ENCODE peak calls at places on chromosomes 5 and 9, in six cellular contexts. One of them, this sample, is unnamed.

GRCh38 chr5:59039296-59040006 is 456.6 kb downstream of the RAB3C start:
- DNase-seq in HuH-7.5: peak
- DNase-seq in heart right ventricle: peak
- DNase-seq in iPS-NIHi11: peak
- DNase-seq in GM04503: no peak
- DNase-seq in endothelial cell: peak
- DNase-seq in this sample: peak

GRCh38 chr5:345404-346195 is 24.1 kb downstream of the AHRR start:
- DNase-seq in endothelial cell: no peak
- DNase-seq in iPS-NIHi11: peak
- DNase-seq in HuH-7.5: no peak
- DNase-seq in GM04503: no peak
- DNase-seq in heart right ventricle: no peak
- DNase-seq in this sample: peak

GRCh38 chr9:93974151-93974550 is 19.0 kb upstream of the BARX1 start:
- DNase-seq in HuH-7.5: no peak
- DNase-seq in iPS-NIHi11: no peak
- DNase-seq in endothelial cell: no peak
- DNase-seq in heart right ventricle: no peak
- DNase-seq in GM04503: no peak
- DNase-seq in this sample: no peak

GRCh38 chr5:99386406-99387075 is 457.7 kb upstream of the CHD1 start:
- DNase-seq in heart right ventricle: no peak
- DNase-seq in endothelial cell: no peak
- DNase-seq in GM04503: no peak
- DNase-seq in iPS-NIHi11: no peak
- DNase-seq in HuH-7.5: no peak
- DNase-seq in this sample: no peak

GRCh38 chr9:132973713-132974112 is 4.8 kb upstream of the GFI1B start:
- DNase-seq in GM04503: no peak
- DNase-seq in endothelial cell: no peak
- DNase-seq in iPS-NIHi11: no peak
- DNase-seq in HuH-7.5: no peak
- DNase-seq in heart right ventricle: no peak
- DNase-seq in this sample: peak

GRCh38 chr5:5521029-5521428 is 98.6 kb downstream of the ICE1 start:
- DNase-seq in HuH-7.5: no peak
- DNase-seq in endothelial cell: no peak
- DNase-seq in heart right ventricle: no peak
- DNase-seq in GM04503: no peak
- DNase-seq in iPS-NIHi11: no peak
- DNase-seq in this sample: no peak

GRCh38 chr9:86700601-86701000 is 246.7 kb downstream of the GAS1 start:
- DNase-seq in GM04503: no peak
- DNase-seq in HuH-7.5: no peak
- DNase-seq in endothelial cell: no peak
- DNase-seq in iPS-NIHi11: no peak
- DNase-seq in heart right ventricle: peak
- DNase-seq in this sample: no peak

GRCh38 chr5:134550271-134551214 is 25.1 kb downstream of the JADE2 start:
- DNase-seq in HuH-7.5: no peak
- DNase-seq in heart right ventricle: no peak
- DNase-seq in iPS-NIHi11: no peak
- DNase-seq in GM04503: no peak
- DNase-seq in endothelial cell: no peak
- DNase-seq in this sample: no peak

GRCh38 chr9:4297151-4297794 is 2.6 kb downstream of the GLIS3 start:
- DNase-seq in endothelial cell: peak
- DNase-seq in GM04503: peak
- DNase-seq in heart right ventricle: peak
- DNase-seq in HuH-7.5: peak
- DNase-seq in iPS-NIHi11: peak
- DNase-seq in this sample: no peak

GRCh38 chr5:154243736-154244135 is 53.2 kb downstream of the GALNT10 start:
- DNase-seq in HuH-7.5: no peak
- DNase-seq in iPS-NIHi11: no peak
- DNase-seq in heart right ventricle: no peak
- DNase-seq in GM04503: peak
- DNase-seq in endothelial cell: no peak
- DNase-seq in this sample: no peak

GRCh38 chr9:137316012-137316981 is 14.2 kb upstream of the NRARP start:
- DNase-seq in heart right ventricle: peak
- DNase-seq in GM04503: no peak
- DNase-seq in HuH-7.5: peak
- DNase-seq in iPS-NIHi11: peak
- DNase-seq in endothelial cell: peak
- DNase-seq in this sample: peak

GRCh38 chr9:27487927-27488326 is 36.2 kb upstream of the IFNK start:
- DNase-seq in iPS-NIHi11: peak
- DNase-seq in endothelial cell: no peak
- DNase-seq in GM04503: no peak
- DNase-seq in HuH-7.5: no peak
- DNase-seq in heart right ventricle: no peak
- DNase-seq in this sample: no peak

GRCh38 chr5:168695436-168695835 is 116.3 kb upstream of the PANK3 start:
- DNase-seq in iPS-NIHi11: no peak
- DNase-seq in HuH-7.5: no peak
- DNase-seq in heart right ventricle: no peak
- DNase-seq in endothelial cell: no peak
- DNase-seq in GM04503: no peak
- DNase-seq in this sample: no peak

GRCh38 chr5:152505442-152506042 is 100.5 kb upstream of the NMUR2 start:
- DNase-seq in iPS-NIHi11: peak
- DNase-seq in heart right ventricle: peak
- DNase-seq in GM04503: peak
- DNase-seq in HuH-7.5: no peak
- DNase-seq in endothelial cell: peak
- DNase-seq in this sample: peak

GRCh38 chr5:1509346-1510085 is 14.2 kb downstream of the LPCAT1 start:
- DNase-seq in endothelial cell: no peak
- DNase-seq in HuH-7.5: no peak
- DNase-seq in heart right ventricle: no peak
- DNase-seq in iPS-NIHi11: no peak
- DNase-seq in GM04503: no peak
- DNase-seq in this sample: no peak

GRCh38 chr9:117768740-117769400 is 64.7 kb downstream of the TLR4 start:
- DNase-seq in iPS-NIHi11: no peak
- DNase-seq in endothelial cell: no peak
- DNase-seq in HuH-7.5: no peak
- DNase-seq in heart right ventricle: no peak
- DNase-seq in GM04503: no peak
- DNase-seq in this sample: no peak

GRCh38 chr9:108162664-108163063 is 673.1 kb upstream of the KLF4 start:
- DNase-seq in GM04503: peak
- DNase-seq in HuH-7.5: no peak
- DNase-seq in endothelial cell: no peak
- DNase-seq in heart right ventricle: no peak
- DNase-seq in iPS-NIHi11: no peak
- DNase-seq in this sample: no peak

GRCh38 chr9:93259490-93260289 is 75.8 kb downstream of the WNK2 start:
- DNase-seq in HuH-7.5: no peak
- DNase-seq in heart right ventricle: peak
- DNase-seq in iPS-NIHi11: no peak
- DNase-seq in GM04503: no peak
- DNase-seq in endothelial cell: no peak
- DNase-seq in this sample: no peak

GRCh38 chr9:8338742-8339425 is 539.3 kb upstream of the DMAC1 start:
- DNase-seq in iPS-NIHi11: no peak
- DNase-seq in endothelial cell: no peak
- DNase-seq in GM04503: no peak
- DNase-seq in HuH-7.5: no peak
- DNase-seq in heart right ventricle: no peak
- DNase-seq in this sample: no peak

GRCh38 chr5:68445257-68446069 is 229.9 kb downstream of the PIK3R1 start:
- DNase-seq in GM04503: no peak
- DNase-seq in HuH-7.5: no peak
- DNase-seq in heart right ventricle: peak
- DNase-seq in endothelial cell: no peak
- DNase-seq in iPS-NIHi11: no peak
- DNase-seq in this sample: no peak

GRCh38 chr5:39561421-39561820 is 136.6 kb upstream of the DAB2 start:
- DNase-seq in iPS-NIHi11: no peak
- DNase-seq in HuH-7.5: no peak
- DNase-seq in GM04503: no peak
- DNase-seq in endothelial cell: no peak
- DNase-seq in heart right ventricle: no peak
- DNase-seq in this sample: no peak

GRCh38 chr5:56838409-56839039 is 23.2 kb downstream of the MAP3K1 start:
- DNase-seq in heart right ventricle: no peak
- DNase-seq in endothelial cell: no peak
- DNase-seq in HuH-7.5: no peak
- DNase-seq in GM04503: peak
- DNase-seq in iPS-NIHi11: peak
- DNase-seq in this sample: peak

GRCh38 chr5:75601996-75602395 is 9.3 kb upstream of the ANKDD1B start:
- DNase-seq in GM04503: no peak
- DNase-seq in HuH-7.5: no peak
- DNase-seq in endothelial cell: no peak
- DNase-seq in heart right ventricle: no peak
- DNase-seq in iPS-NIHi11: no peak
- DNase-seq in this sample: no peak

GRCh38 chr9:127783111-127783621 is 2.7 kb upstream of the CDK9 start:
- DNase-seq in iPS-NIHi11: no peak
- DNase-seq in endothelial cell: no peak
- DNase-seq in heart right ventricle: no peak
- DNase-seq in HuH-7.5: no peak
- DNase-seq in GM04503: no peak
- DNase-seq in this sample: no peak

GRCh38 chr9:83466877-83467276 is 71.3 kb downstream of the FRMD3 start:
- DNase-seq in heart right ventricle: no peak
- DNase-seq in HuH-7.5: no peak
- DNase-seq in endothelial cell: no peak
- DNase-seq in GM04503: no peak
- DNase-seq in iPS-NIHi11: no peak
- DNase-seq in this sample: no peak

GRCh38 chr5:85049020-85049419 is 664.3 kb upstream of the EDIL3 start:
- DNase-seq in GM04503: no peak
- DNase-seq in heart right ventricle: no peak
- DNase-seq in iPS-NIHi11: peak
- DNase-seq in HuH-7.5: no peak
- DNase-seq in endothelial cell: peak
- DNase-seq in this sample: no peak

GRCh38 chr5:172561151-172561550 is 79.9 kb upstream of the NEURL1B start:
- DNase-seq in HuH-7.5: no peak
- DNase-seq in GM04503: no peak
- DNase-seq in heart right ventricle: no peak
- DNase-seq in iPS-NIHi11: no peak
- DNase-seq in endothelial cell: no peak
- DNase-seq in this sample: no peak

This sample was measured in SK-N-DZ.